ENCODE peak calls at places on chromosomes 4 and X, in six cellular contexts. T, X, B, A, M and K are unnamed samples.

GRCh38 chr4:177033130-177033529 is 240.4 kb upstream of the VEGFC start:
- DNase-seq in T (no peak), X (no peak), B (no peak), A (no peak), M (no peak), K (no peak)

GRCh38 chr4:25939330-25939729 is 25.3 kb downstream of the SMIM20 start:
- DNase-seq in T (no peak), X (no peak), B (no peak), A (no peak), M (no peak), K (no peak)

GRCh38 chrX:78456909-78457308 is 129.5 kb upstream of the CYSLTR1 start:
- DNase-seq in T (no peak), X (no peak), B (no peak), A (no peak), M (no peak), K (no peak)

GRCh38 chr4:101071241-101071640 is 276.1 kb downstream of the PPP3CA start:
- DNase-seq in T (no peak), X (no peak), B (no peak), A (no peak), M (no peak), K (no peak)

GRCh38 chr4:16860506-16860905 is 37.9 kb downstream of the LDB2 start:
- DNase-seq in T (no peak), X (no peak), B (no peak), A (no peak), M (no peak), K (no peak)

GRCh38 chrX:48890934-48891401 is 6.6 kb downstream of the TIMM17B start:
- DNase-seq in T (no peak), X (no peak), B (peak; percentile 52), A (no peak), M (no peak), K (no peak)

GRCh38 chr4:5632571-5632970 is 75.8 kb downstream of the EVC2 start:
- DNase-seq in T (no peak), X (no peak), B (no peak), A (peak; percentile 50), M (no peak), K (no peak)

GRCh38 chrX:129825746-129826505 is 17.8 kb downstream of the ZDHHC9 start:
- DNase-seq in T (no peak), X (no peak), B (no peak), A (no peak), M (peak; percentile 59), K (no peak)

GRCh38 chrX:27600686-27601085 is 10.5 kb downstream of the DCAF8L2 start:
- DNase-seq in T (no peak), X (no peak), B (no peak), A (no peak), M (no peak), K (no peak)

GRCh38 chrX:107935200-107935599 is 47.0 kb downstream of the TEX13B start:
- DNase-seq in T (no peak), X (no peak), B (no peak), A (no peak), M (no peak), K (no peak)

GRCh38 chr4:132737344-132737743 is 411.8 kb upstream of the PCDH10 start:
- DNase-seq in T (no peak), X (no peak), B (no peak), A (no peak), M (no peak), K (no peak)

GRCh38 chr4:149914521-149915115 is 99.0 kb upstream of the IQCM start:
- DNase-seq in T (peak; percentile 46), X (no peak), B (peak; percentile 74), A (peak; percentile 36), M (peak; percentile 32), K (peak; percentile 52)

GRCh38 chrX:39724544-39724943 is 373.2 kb downstream of the BCOR start:
- DNase-seq in T (no peak), X (no peak), B (no peak), A (no peak), M (no peak), K (no peak)

GRCh38 chr4:878796-879729 is 53.1 kb downstream of the GAK start:
- DNase-seq in T (no peak), X (no peak), B (no peak), A (no peak), M (no peak), K (no peak)

GRCh38 chrX:152915541-152916241 is 17.8 kb downstream of the ZNF185 start:
- DNase-seq in T (peak; percentile 72), X (no peak), B (peak; percentile 65), A (no peak), M (peak; percentile 22), K (peak; percentile 18)

GRCh38 chrX:67892391-67892790 is 348.6 kb downstream of the AR start:
- DNase-seq in T (no peak), X (no peak), B (no peak), A (no peak), M (no peak), K (no peak)

GRCh38 chrX:39816871-39817731 is 280.7 kb downstream of the BCOR start:
- DNase-seq in T (peak; percentile 17), X (no peak), B (peak; percentile 50), A (peak; percentile 91), M (no peak), K (no peak)

GRCh38 chr4:119490335-119490734 is 138.3 kb downstream of the PDE5A start:
- DNase-seq in T (no peak), X (no peak), B (no peak), A (no peak), M (no peak), K (no peak)

GRCh38 chr4:126807132-126807531 is 825.6 kb upstream of the INTU start:
- DNase-seq in T (no peak), X (no peak), B (no peak), A (peak; percentile 3), M (no peak), K (no peak)

GRCh38 chr4:118773082-118773792 is 62.7 kb downstream of the SEC24D start:
- DNase-seq in T (no peak), X (no peak), B (no peak), A (no peak), M (no peak), K (no peak)

GRCh38 chr4:79851625-79852304 is 221.3 kb downstream of the ANTXR2 start:
- DNase-seq in T (no peak), X (no peak), B (no peak), A (no peak), M (no peak), K (no peak)
- TF ChIP-seq ZNF274 in T (no peak), X (no peak), B (no peak), A (no peak), M (no peak), K (no peak)

DNA sequence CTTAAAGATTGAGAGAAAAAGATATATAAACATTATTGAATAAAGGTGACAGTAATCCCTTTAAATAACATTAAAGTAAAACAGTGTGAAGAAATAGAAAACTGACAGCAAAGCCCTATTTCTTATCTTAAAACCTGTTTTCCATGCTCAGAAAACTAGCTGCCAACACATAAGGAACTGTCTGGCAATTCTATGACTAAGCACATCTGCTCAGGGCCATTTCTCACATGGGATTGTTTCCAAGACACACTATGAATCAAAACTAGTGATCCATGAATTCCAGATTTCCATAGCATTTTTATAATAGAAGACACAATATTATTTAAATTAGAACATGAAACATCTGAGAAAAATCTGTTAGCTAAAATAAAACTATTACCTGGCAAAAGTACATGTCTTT is 113.4 kb downstream of the SCLT1 start:
- DNase-seq in T (no peak), X (no peak), B (no peak), A (no peak), M (no peak), K (no peak)
- TF ChIP-seq ZNF274 in T (no peak), X (no peak), B (no peak), A (no peak), M (no peak), K (no peak)

GRCh38 chr4:42519803-42520417 is 122.6 kb downstream of the SHISA3 start:
- DNase-seq in T (peak; percentile 35), X (peak; percentile 19), B (peak; percentile 65), A (peak; percentile 47), M (peak; percentile 12), K (peak; percentile 28)
- TF ChIP-seq ZNF274 in T (no peak), X (no peak), B (no peak), A (no peak), M (no peak), K (no peak)

DNA sequence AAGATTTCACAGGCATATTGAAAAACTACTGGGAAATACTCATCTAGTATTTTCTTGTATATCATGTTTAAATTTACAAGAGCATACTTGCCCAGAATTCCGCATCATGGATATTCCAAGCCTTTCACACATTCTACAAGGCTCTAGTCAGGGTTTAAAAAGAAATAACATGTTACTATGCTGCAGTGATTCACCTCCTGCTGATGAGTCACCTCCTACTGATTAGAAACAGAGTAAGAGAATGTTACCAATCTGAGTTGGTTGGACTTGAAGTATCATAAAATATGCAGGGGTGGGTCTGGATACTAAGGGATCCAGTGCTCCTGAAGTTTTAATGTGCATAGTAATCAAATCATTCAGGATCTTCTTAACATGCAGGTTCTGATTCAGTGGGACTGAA is 192.0 kb upstream of the ANK2 start:
- DNase-seq in T (no peak), X (no peak), B (no peak), A (no peak), M (no peak), K (peak; percentile 48)
- TF ChIP-seq ZNF274 in T (no peak), X (no peak), B (no peak), A (no peak), M (no peak), K (no peak)

GRCh38 chr4:96003941-96004340 is 164.0 kb downstream of the PDHA2 start:
- DNase-seq in T (no peak), X (no peak), B (no peak), A (no peak), M (no peak), K (no peak)
- TF ChIP-seq ZNF274 in T (no peak), X (no peak), B (no peak), A (no peak), M (no peak), K (no peak)

GRCh38 chr4:182918044-182918607 is 940 bp upstream of the DCTD start:
- DNase-seq in T (no peak), X (peak; percentile 65), B (no peak), A (no peak), M (no peak), K (no peak)

GRCh38 chr4:182920676-182921075 is 3.5 kb upstream of the DCTD start:
- DNase-seq in T (no peak), X (no peak), B (no peak), A (no peak), M (no peak), K (no peak)

GRCh38 chr4:182917182-182918043 is at the start of gene DCTD:
- DNase-seq in T (peak; percentile 88), X (no peak), B (peak; percentile 74), A (no peak), M (peak; percentile 65), K (no peak)

GRCh38 chr4:182916483-182917181 is 554 bp downstream of the DCTD start:
- DNase-seq in T (no peak), X (no peak), B (peak; percentile 72), A (no peak), M (no peak), K (no peak)

DNA sequence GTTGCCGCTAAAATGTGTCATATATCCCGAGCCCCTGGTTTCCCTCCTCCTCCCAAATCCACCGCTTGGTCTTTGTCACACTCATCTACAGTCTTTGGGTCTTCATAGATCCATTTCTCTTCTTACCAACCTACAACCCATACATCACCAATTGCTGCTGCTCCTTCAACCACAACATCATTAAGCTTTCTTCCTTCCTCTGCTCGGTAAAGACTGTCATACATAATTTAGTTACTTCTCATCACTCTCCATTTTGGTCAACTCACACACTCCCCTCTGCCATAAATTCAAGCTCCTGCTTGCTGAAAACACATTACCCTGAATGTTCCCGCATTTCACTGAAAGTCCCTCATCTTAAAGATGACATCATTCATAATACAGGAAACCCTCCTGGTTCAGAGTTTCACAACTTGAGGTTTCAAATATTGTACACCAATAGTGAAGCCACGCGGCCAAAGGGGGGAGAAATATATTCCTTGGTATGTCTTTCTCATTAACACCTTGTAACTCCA is 1.7 kb upstream of the DCTD start:
- DNase-seq in T (no peak), X (peak; percentile 40), B (no peak), A (no peak), M (no peak), K (no peak)
- TF ChIP-seq ZNF274 in T (no peak), X (no peak), B (no peak), A (no peak), M (no peak), K (no peak)